ENCODE peak calls at places on chromosomes 12 and 14, in seven cellular contexts. N is stimulated activated CD4-positive, alpha-beta T cell treated with anti-CD3 and anti-CD28 coated beads, Interleukin-2, amount 100 ng/mL, for 48 hours; G is ovary; P is activated T-helper 1 cell treated with anti-CD3 and anti-CD28 coated beads, Interleukin-12 subunit alpha, Interleukin-12 subunit beta, Interleukin-2, Interleukin-4 antibody, amounts not matched to agents 30 ng/mL and 10 ng/mL and 1 ng/mL, durations not matched to agents 14 hours and 24 hours and 36 hours; A is GM04504; E is T-helper 9 cell; M is iris pigment epithelial cell. F is an unnamed sample.

GRCh38 chr14:64968651-64969050 is 3.5 kb downstream of the RAB15 start:
- DNase-seq in N (no peak), G (no peak), P (no peak), A (no peak), E (no peak), M (no peak), F (no peak)

GRCh38 chr12:27233814-27234213 is 10.3 kb upstream of the STK38L start:
- DNase-seq in N (no peak), G (no peak), P (no peak), A (no peak), E (no peak), M (no peak), F (no peak)

GRCh38 chr14:36617824-36618223 is 35.4 kb upstream of the NKX2-8 start:
- DNase-seq in N (no peak), G (no peak), P (no peak), A (no peak), E (no peak), M (no peak), F (no peak)

GRCh38 chr14:78029471-78030372 is 140.5 kb upstream of the NRXN3 start:
- DNase-seq in N (no peak), G (no peak), P (no peak), A (no peak), E (no peak), M (no peak), F (no peak)

GRCh38 chr12:20314325-20314724 is 54.0 kb upstream of the PDE3A start:
- DNase-seq in N (no peak), G (no peak), P (no peak), A (peak), E (no peak), M (peak), F (no peak)

GRCh38 chr12:6724409-6724797 is 557 bp downstream of the COPS7A start:
- DNase-seq in N (no peak), G (peak), P (peak), A (no peak), E (peak), M (no peak), F (no peak)

GRCh38 chr12:20063116-20063515 is 305.2 kb upstream of the PDE3A start:
- DNase-seq in N (no peak), G (no peak), P (no peak), A (no peak), E (no peak), M (peak), F (no peak)

GRCh38 chr12:126424696-126425095 is 1359.5 kb downstream of the AACS start:
- DNase-seq in N (no peak), G (no peak), P (no peak), A (no peak), E (no peak), M (peak), F (no peak)

GRCh38 chr12:109664402-109664801 is 49.2 kb upstream of the FAM222A start:
- DNase-seq in N (no peak), G (no peak), P (no peak), A (no peak), E (no peak), M (no peak), F (no peak)

GRCh38 chr12:56296207-56296785 is 3.8 kb downstream of the CS start:
- DNase-seq in N (no peak), G (no peak), P (no peak), A (no peak), E (no peak), M (peak), F (no peak)

GRCh38 chr12:3772380-3772779 is 19.5 kb upstream of the CRACR2A start:
- DNase-seq in N (no peak), G (no peak), P (no peak), A (no peak), E (no peak), M (peak), F (no peak)

GRCh38 chr12:4681732-4682131 is 32.8 kb downstream of the NDUFA9 start:
- DNase-seq in N (no peak), G (no peak), P (no peak), A (no peak), E (no peak), M (no peak), F (no peak)

GRCh38 chr12:125454786-125455450 is 389.7 kb downstream of the AACS start:
- DNase-seq in N (no peak), G (no peak), P (no peak), A (no peak), E (no peak), M (no peak), F (no peak)

GRCh38 chr12:75488553-75488952 is 8.0 kb downstream of the GLIPR1 start:
- DNase-seq in N (no peak), G (no peak), P (no peak), A (no peak), E (no peak), M (peak), F (no peak)

GRCh38 chr12:132620893-132621656 is 2.5 kb downstream of the P2RX2 start:
- DNase-seq in N (no peak), G (no peak), P (no peak), A (no peak), E (no peak), M (no peak), F (no peak)

GRCh38 chr12:32437095-32437515 is 37.7 kb downstream of the FGD4 start:
- DNase-seq in N (no peak), G (peak), P (no peak), A (peak), E (no peak), M (peak), F (no peak)

GRCh38 chr12:122749569-122750332 is 2.9 kb upstream of the DENR start:
- DNase-seq in N (no peak), G (no peak), P (no peak), A (no peak), E (no peak), M (no peak), F (no peak)

GRCh38 chr12:28424965-28425364 is 234.7 kb downstream of the CCDC91 start:
- DNase-seq in N (no peak), G (peak), P (no peak), A (no peak), E (no peak), M (peak), F (no peak)

GRCh38 chr14:62694075-62694474 is 351.2 kb downstream of the KCNH5 start:
- DNase-seq in N (no peak), G (no peak), P (no peak), A (no peak), E (no peak), M (peak), F (no peak)

GRCh38 chr14:88129306-88130056 is 124.5 kb downstream of the GPR65 start:
- DNase-seq in N (no peak), G (no peak), P (no peak), A (peak), E (no peak), M (peak), F (no peak)

GRCh38 chr12:98453070-98453469 is 62.3 kb upstream of the TMPO start:
- DNase-seq in N (peak), G (no peak), P (no peak), A (no peak), E (no peak), M (no peak), F (no peak)

GRCh38 chr14:85333313-85333712 is 196.6 kb upstream of the FLRT2 start:
- DNase-seq in N (no peak), G (no peak), P (no peak), A (no peak), E (no peak), M (peak), F (no peak)

GRCh38 chr12:132544173-132544468 is 54.2 kb downstream of the FBRSL1 start:
- DNase-seq in N (no peak), G (no peak), P (no peak), A (no peak), E (no peak), M (no peak), F (no peak)

GRCh38 chr12:76685246-76685678 is 78.7 kb upstream of the ZDHHC17 start:
- DNase-seq in N (no peak), G (no peak), P (no peak), A (no peak), E (no peak), M (peak), F (peak)

GRCh38 chr12:1920971-1921370 is 2.5 kb upstream of the CACNA2D4 start:
- DNase-seq in N (no peak), G (no peak), P (no peak), A (no peak), E (no peak), M (no peak), F (no peak)

GRCh38 chr14:35388656-35389314 is 15.8 kb downstream of the NFKBIA start:
- DNase-seq in N (no peak), G (no peak), P (no peak), A (no peak), E (no peak), M (no peak), F (no peak)

GRCh38 chr14:81245771-81246170 is 25.0 kb upstream of the GTF2A1 start:
- DNase-seq in N (no peak), G (no peak), P (no peak), A (peak), E (no peak), M (no peak), F (no peak)

GRCh38 chr14:66624319-66624937 is 116.5 kb downstream of the GPHN start:
- DNase-seq in N (peak), G (peak), P (no peak), A (peak), E (no peak), M (peak), F (peak)

GRCh38 chr14:77730976-77731497 is 23.1 kb downstream of the SLIRP start:
- DNase-seq in N (no peak), G (no peak), P (no peak), A (peak), E (no peak), M (no peak), F (no peak)

GRCh38 chr12:14076538-14076937 is 95.1 kb upstream of the GRIN2B start:
- DNase-seq in N (no peak), G (no peak), P (no peak), A (no peak), E (no peak), M (no peak), F (no peak)

GRCh38 chr14:41604793-41605534 is 1.7 kb upstream of the LRFN5 start:
- DNase-seq in N (no peak), G (no peak), P (no peak), A (no peak), E (no peak), M (peak), F (no peak)

GRCh38 chr12:30996255-30996654 is 69.7 kb downstream of the TSPAN11 start:
- DNase-seq in N (no peak), G (no peak), P (no peak), A (no peak), E (no peak), M (peak), F (no peak)

F was measured in substantia nigra.